ENCODE peak calls at places on chromosome 2, in seven cellular contexts. K is OCI-M1, E is nucleus accumbens, P is NCI-H1694 treated with DMSO at 0.1 percent for 48 hours, F is Ammon's horn, M is fibroblast of the conjunctiva, I is Calu3. W is an unnamed sample.

GRCh38 chr2:12585784-12586183 is 131.0 kb upstream of the TRIB2 start:
- DNase-seq in P (no peak), M (no peak), I (no peak), E (no peak), F (no peak), K (no peak), W (no peak)

GRCh38 chr2:107669335-107669734 is 157.4 kb upstream of the RGPD4 start:
- DNase-seq in F (peak; percentile 20), E (no peak), I (no peak), P (peak; percentile 34), M (no peak), K (no peak), W (peak; percentile 3)

GRCh38 chr2:11499081-11499743 is 33.3 kb upstream of the E2F6 start:
- DNase-seq in P (no peak), M (no peak), K (peak; percentile 42), I (no peak), F (peak; percentile 87), E (peak; percentile 16), W (peak; percentile 78)

GRCh38 chr2:109173311-109174171 is 44.5 kb downstream of the SH3RF3 start:
- DNase-seq in P (peak; percentile 32), F (peak; percentile 63), K (peak; percentile 91), M (peak; percentile 54), I (no peak), E (no peak), W (no peak)

GRCh38 chr2:43648979-43649701 is 12.1 kb downstream of the PLEKHH2 start:
- DNase-seq in M (no peak), P (no peak), E (no peak), K (no peak), F (no peak), I (no peak), W (no peak)

GRCh38 chr2:32009479-32010256 is 1.1 kb downstream of the MEMO1 start:
- DNase-seq in I (peak; percentile 35), F (peak; percentile 23), K (peak; percentile 66), E (no peak), M (no peak), P (no peak), W (peak; percentile 22)

GRCh38 chr2:64779117-64779690 is 125.5 kb upstream of the SERTAD2 start:
- DNase-seq in P (no peak), E (no peak), K (no peak), I (peak; percentile 61), F (no peak), M (peak; percentile 14), W (no peak)

GRCh38 chr2:43193996-43194869 is 32.2 kb downstream of the ZFP36L2 start:
- DNase-seq in E (no peak), F (no peak), I (peak; percentile 86), K (no peak), M (no peak), P (no peak), W (no peak)

GRCh38 chr2:236568068-236568921 is 1.3 kb upstream of the ACKR3 start:
- DNase-seq in M (no peak), K (no peak), P (no peak), F (peak; percentile 23), I (peak; percentile 64), E (no peak), W (no peak)

GRCh38 chr2:217932661-217933325 is 70.0 kb downstream of the TNS1 start:
- DNase-seq in K (no peak), I (no peak), P (peak; percentile 99), F (no peak), E (no peak), M (no peak), W (no peak)

GRCh38 chr2:20501974-20502373 is 55.1 kb downstream of the RHOB start:
- DNase-seq in E (no peak), F (no peak), P (peak; percentile 21), K (peak; percentile 56), M (peak; percentile 99), I (no peak), W (no peak)

GRCh38 chr2:184053326-184053725 is 545.0 kb upstream of the ZNF804A start:
- DNase-seq in P (no peak), E (no peak), I (peak; percentile 34), M (no peak), F (no peak), K (no peak), W (no peak)

GRCh38 chr2:64987963-64988419 is 1.2 kb upstream of the SLC1A4 start:
- DNase-seq in K (peak; percentile 82), M (no peak), P (no peak), E (no peak), F (no peak), I (no peak), W (no peak)

GRCh38 chr2:241157841-241158545 is 7.7 kb downstream of the PPP1R7 start:
- DNase-seq in F (no peak), I (no peak), P (no peak), M (no peak), K (no peak), E (no peak), W (no peak)

GRCh38 chr2:24049485-24050021 is at the start of gene FKBP1B:
- DNase-seq in K (no peak), P (peak; percentile 60), E (peak; percentile 27), I (peak; percentile 75), M (peak; percentile 13), F (peak; percentile 36), W (peak; percentile 46)

GRCh38 chr2:215003001-215003400 is 135.4 kb downstream of the ABCA12 start:
- DNase-seq in F (peak; percentile 65), P (no peak), M (peak; percentile 18), E (peak; percentile 13), K (no peak), I (no peak), W (peak; percentile 34)

GRCh38 chr2:210863283-210863682 is 306.9 kb downstream of the CPS1 start:
- DNase-seq in E (no peak), I (no peak), F (no peak), K (no peak), M (no peak), P (peak; percentile 31), W (no peak)

GRCh38 chr2:224885836-224886547 is 156.3 kb downstream of the DOCK10 start:
- DNase-seq in I (no peak), P (no peak), K (no peak), F (no peak), E (no peak), M (peak; percentile 67), W (no peak)

GRCh38 chr2:20617081-20617575 is 33.8 kb downstream of the HS1BP3 start:
- DNase-seq in K (no peak), M (no peak), E (no peak), I (no peak), P (no peak), F (no peak), W (no peak)

GRCh38 chr2:105725388-105725787 is 19.3 kb upstream of the NCK2 start:
- DNase-seq in F (no peak), I (no peak), K (no peak), E (no peak), P (no peak), M (no peak), W (no peak)

GRCh38 chr2:44245068-44245861 is 30.0 kb upstream of the SLC3A1 start:
- DNase-seq in F (no peak), P (no peak), M (no peak), E (no peak), I (peak; percentile 38), K (no peak), W (no peak)

GRCh38 chr2:102084651-102085050 is 57.9 kb upstream of the IL1R1 start:
- DNase-seq in F (no peak), E (no peak), M (no peak), K (no peak), I (no peak), P (no peak), W (no peak)

GRCh38 chr2:86037795-86038192 is 67.9 kb downstream of the POLR1A start:
- DNase-seq in E (no peak), I (no peak), K (no peak), P (no peak), F (no peak), M (no peak), W (no peak)

GRCh38 chr2:232315923-232316299 is 62.6 kb upstream of the ALPP start:
- DNase-seq in E (no peak), M (no peak), K (no peak), P (no peak), F (no peak), I (no peak), W (no peak)

GRCh38 chr2:219168932-219169331 is 897 bp downstream of the SLC23A3 start:
- DNase-seq in M (no peak), F (no peak), K (no peak), P (no peak), E (no peak), I (no peak), W (no peak)

GRCh38 chr2:227511239-227511930 is 39.4 kb downstream of the AGFG1 start:
- DNase-seq in I (no peak), F (no peak), M (no peak), E (no peak), K (peak; percentile 68), P (no peak), W (no peak)

GRCh38 chr2:186486651-186487647 is 889 bp downstream of the ZC3H15 start:
- DNase-seq in E (no peak), M (no peak), K (peak; percentile 71), F (no peak), I (no peak), P (no peak), W (peak; percentile 14)